ENCODE peak calls at places on chromosomes 4 and X, in eight cellular contexts. One of them, this sample, is unnamed.

GRCh38 chr4:128600410-128600809 is 209.1 kb upstream of the JADE1 start:
- DNase-seq in lung: no peak
- DNase-seq in thyroid gland: peak; percentile 54
- DNase-seq in heart left ventricle: no peak
- DNase-seq in transverse colon: no peak
- DNase-seq in RWPE1: no peak
- DNase-seq in WERI-Rb-1: no peak
- DNase-seq in stomach: peak; percentile 37
- DNase-seq in this sample: no peak

GRCh38 chrX:153370293-153371055 is 30.7 kb downstream of the PNMA6E start:
- DNase-seq in lung: no peak
- DNase-seq in thyroid gland: no peak
- DNase-seq in heart left ventricle: no peak
- DNase-seq in transverse colon: no peak
- DNase-seq in RWPE1: no peak
- DNase-seq in WERI-Rb-1: no peak
- DNase-seq in stomach: no peak
- DNase-seq in this sample: no peak

GRCh38 chr4:188158336-188158735 is 19.1 kb downstream of the TRIML1 start:
- DNase-seq in lung: no peak
- DNase-seq in thyroid gland: no peak
- DNase-seq in heart left ventricle: no peak
- DNase-seq in transverse colon: no peak
- DNase-seq in RWPE1: no peak
- DNase-seq in WERI-Rb-1: no peak
- DNase-seq in stomach: no peak
- DNase-seq in this sample: no peak

GRCh38 chr4:35506161-35506560 is 738.2 kb downstream of the ARAP2 start:
- DNase-seq in lung: no peak
- DNase-seq in thyroid gland: no peak
- DNase-seq in heart left ventricle: no peak
- DNase-seq in transverse colon: no peak
- DNase-seq in RWPE1: no peak
- DNase-seq in WERI-Rb-1: no peak
- DNase-seq in stomach: no peak
- DNase-seq in this sample: no peak

GRCh38 chr4:100362363-100362762 is 155.5 kb downstream of the EMCN start:
- DNase-seq in lung: no peak
- DNase-seq in thyroid gland: no peak
- DNase-seq in heart left ventricle: no peak
- DNase-seq in transverse colon: no peak
- DNase-seq in RWPE1: no peak
- DNase-seq in WERI-Rb-1: no peak
- DNase-seq in stomach: no peak
- DNase-seq in this sample: no peak

GRCh38 chr4:40283968-40284367 is 51.2 kb upstream of the CHRNA9 start:
- DNase-seq in lung: no peak
- DNase-seq in thyroid gland: no peak
- DNase-seq in heart left ventricle: no peak
- DNase-seq in transverse colon: no peak
- DNase-seq in RWPE1: peak; percentile 45
- DNase-seq in WERI-Rb-1: no peak
- DNase-seq in stomach: no peak
- DNase-seq in this sample: no peak

GRCh38 chr4:87521757-87522374 is 7.3 kb downstream of the SPARCL1 start:
- DNase-seq in lung: no peak
- DNase-seq in thyroid gland: no peak
- DNase-seq in heart left ventricle: no peak
- DNase-seq in transverse colon: no peak
- DNase-seq in RWPE1: peak; percentile 25
- DNase-seq in WERI-Rb-1: no peak
- DNase-seq in stomach: no peak
- DNase-seq in this sample: no peak

GRCh38 chr4:155248002-155248896 is 39.8 kb downstream of the NPY2R start:
- DNase-seq in lung: no peak
- DNase-seq in thyroid gland: no peak
- DNase-seq in heart left ventricle: no peak
- DNase-seq in transverse colon: no peak
- DNase-seq in RWPE1: no peak
- DNase-seq in WERI-Rb-1: no peak
- DNase-seq in stomach: no peak
- DNase-seq in this sample: no peak

GRCh38 chrX:103329991-103330390 is at the start of gene TCEAL7:
- DNase-seq in lung: no peak
- DNase-seq in thyroid gland: no peak
- DNase-seq in heart left ventricle: peak; percentile 32
- DNase-seq in transverse colon: no peak
- DNase-seq in RWPE1: no peak
- DNase-seq in WERI-Rb-1: peak; percentile 38
- DNase-seq in stomach: no peak
- DNase-seq in this sample: no peak

GRCh38 chrX:63488546-63489373 is 137.6 kb upstream of the SPIN4 start:
- DNase-seq in lung: no peak
- DNase-seq in thyroid gland: no peak
- DNase-seq in heart left ventricle: no peak
- DNase-seq in transverse colon: no peak
- DNase-seq in RWPE1: no peak
- DNase-seq in WERI-Rb-1: no peak
- DNase-seq in stomach: no peak
- DNase-seq in this sample: no peak

GRCh38 chrX:2346158-2346557 is 154.6 kb downstream of the DHRSX start:
- DNase-seq in lung: no peak
- DNase-seq in thyroid gland: no peak
- DNase-seq in heart left ventricle: no peak
- DNase-seq in transverse colon: no peak
- DNase-seq in RWPE1: no peak
- DNase-seq in WERI-Rb-1: no peak
- DNase-seq in stomach: no peak
- DNase-seq in this sample: no peak

GRCh38 chr4:186717556-186717955 is 6.1 kb downstream of the FAT1 start:
- DNase-seq in lung: no peak
- DNase-seq in thyroid gland: no peak
- DNase-seq in heart left ventricle: no peak
- DNase-seq in transverse colon: no peak
- DNase-seq in RWPE1: peak; percentile 76
- DNase-seq in WERI-Rb-1: no peak
- DNase-seq in stomach: no peak
- DNase-seq in this sample: no peak

DNA sequence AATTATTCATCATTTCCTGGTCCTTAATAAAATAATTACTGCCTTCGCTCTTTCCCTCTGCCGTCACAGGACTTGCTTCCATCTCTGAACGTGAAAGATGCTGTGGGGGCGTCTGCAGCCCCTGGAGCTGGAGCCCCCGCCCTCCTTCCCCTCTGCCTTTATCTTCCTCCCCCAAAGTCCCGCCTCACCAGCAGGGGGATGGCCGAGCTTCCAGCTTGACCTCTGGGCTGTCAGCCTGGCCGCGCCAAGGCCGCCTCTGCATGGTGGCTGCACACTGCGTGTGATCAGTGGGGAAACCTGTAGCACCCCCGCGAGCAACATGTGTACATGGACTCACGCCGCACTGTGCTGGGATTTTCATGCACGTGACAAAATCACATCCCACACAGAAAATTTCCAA is 26.4 kb upstream of the PSAPL1 start:
- DNase-seq in lung: no peak
- DNase-seq in thyroid gland: no peak
- DNase-seq in heart left ventricle: no peak
- DNase-seq in transverse colon: no peak
- DNase-seq in RWPE1: no peak
- DNase-seq in WERI-Rb-1: no peak
- DNase-seq in stomach: no peak
- DNase-seq in this sample: no peak
- TF ChIP-seq CTCF in lung: no peak
- TF ChIP-seq CTCF in thyroid gland: no peak
- TF ChIP-seq CTCF in heart left ventricle: no peak
- TF ChIP-seq CTCF in transverse colon: no peak
- TF ChIP-seq CTCF in RWPE1: no peak
- TF ChIP-seq CTCF in WERI-Rb-1: peak; percentile 7
- TF ChIP-seq CTCF in stomach: no peak
- TF ChIP-seq CTCF in this sample: no peak

GRCh38 chrX:108138814-108139213 is 47.2 kb downstream of the ATG4A start:
- DNase-seq in lung: no peak
- DNase-seq in thyroid gland: no peak
- DNase-seq in heart left ventricle: no peak
- DNase-seq in transverse colon: no peak
- DNase-seq in RWPE1: no peak
- DNase-seq in WERI-Rb-1: no peak
- DNase-seq in stomach: no peak
- DNase-seq in this sample: no peak

GRCh38 chrX:108134724-108135123 is 43.1 kb downstream of the ATG4A start:
- DNase-seq in lung: no peak
- DNase-seq in thyroid gland: no peak
- DNase-seq in heart left ventricle: no peak
- DNase-seq in transverse colon: no peak
- DNase-seq in RWPE1: no peak
- DNase-seq in WERI-Rb-1: no peak
- DNase-seq in stomach: no peak
- DNase-seq in this sample: no peak

DNA sequence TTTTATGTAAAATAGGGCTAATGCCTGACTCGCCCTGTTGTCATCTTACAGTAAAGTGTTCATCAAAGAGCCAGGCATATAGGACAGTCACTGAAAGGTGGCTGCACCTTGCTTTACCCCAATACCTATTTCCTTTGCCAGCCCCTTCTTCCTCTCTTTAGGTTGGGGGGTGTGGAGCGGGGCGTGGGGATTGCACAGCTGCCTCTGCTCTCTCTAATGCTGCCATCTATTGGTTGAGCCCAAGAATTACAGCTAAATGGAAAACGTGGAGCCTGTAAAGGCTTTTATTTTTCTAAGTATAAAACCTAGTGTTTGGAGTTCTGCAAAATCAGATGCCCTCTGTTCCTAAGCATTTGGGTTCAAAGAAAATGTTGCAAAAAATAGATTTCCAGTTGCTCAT is 47.7 kb downstream of the ATG4A start:
- DNase-seq in lung: no peak
- DNase-seq in thyroid gland: no peak
- DNase-seq in heart left ventricle: no peak
- DNase-seq in transverse colon: no peak
- DNase-seq in RWPE1: no peak
- DNase-seq in WERI-Rb-1: no peak
- DNase-seq in stomach: no peak
- DNase-seq in this sample: no peak
- TF ChIP-seq CTCF in lung: no peak
- TF ChIP-seq CTCF in thyroid gland: no peak
- TF ChIP-seq CTCF in heart left ventricle: peak; percentile 37
- TF ChIP-seq CTCF in transverse colon: no peak
- TF ChIP-seq CTCF in RWPE1: peak; percentile 29
- TF ChIP-seq CTCF in WERI-Rb-1: peak; percentile 53
- TF ChIP-seq CTCF in stomach: peak; percentile 19
- TF ChIP-seq CTCF in this sample: no peak

GRCh38 chr4:26135331-26135730 is 185.5 kb upstream of the RBPJ start:
- DNase-seq in lung: no peak
- DNase-seq in thyroid gland: no peak
- DNase-seq in heart left ventricle: no peak
- DNase-seq in transverse colon: no peak
- DNase-seq in RWPE1: no peak
- DNase-seq in WERI-Rb-1: no peak
- DNase-seq in stomach: no peak
- DNase-seq in this sample: no peak
- TF ChIP-seq CTCF in lung: no peak
- TF ChIP-seq CTCF in thyroid gland: no peak
- TF ChIP-seq CTCF in heart left ventricle: no peak
- TF ChIP-seq CTCF in transverse colon: no peak
- TF ChIP-seq CTCF in RWPE1: no peak
- TF ChIP-seq CTCF in WERI-Rb-1: no peak
- TF ChIP-seq CTCF in stomach: no peak
- TF ChIP-seq CTCF in this sample: no peak

DNA sequence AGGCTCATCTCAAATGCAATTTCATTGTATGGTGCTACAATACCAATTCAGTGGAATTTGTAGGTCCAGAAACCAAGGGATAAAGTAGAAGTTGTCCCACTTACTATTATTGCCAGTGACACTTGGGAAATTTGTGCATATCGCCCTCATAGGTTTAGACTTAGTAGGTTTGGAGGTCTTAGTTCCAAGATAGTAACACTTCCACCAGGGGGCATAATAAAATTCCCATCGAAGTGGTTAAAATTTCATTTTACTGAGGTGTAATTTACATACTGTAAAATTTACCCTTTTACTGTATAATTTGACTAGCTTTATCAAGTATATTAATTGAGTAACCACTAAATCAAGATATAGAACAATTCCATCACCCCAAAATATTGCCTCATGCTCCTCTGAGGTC is 174.6 kb downstream of the INPP4B start:
- DNase-seq in lung: no peak
- DNase-seq in thyroid gland: no peak
- DNase-seq in heart left ventricle: no peak
- DNase-seq in transverse colon: no peak
- DNase-seq in RWPE1: no peak
- DNase-seq in WERI-Rb-1: no peak
- DNase-seq in stomach: no peak
- DNase-seq in this sample: no peak
- TF ChIP-seq CTCF in lung: no peak
- TF ChIP-seq CTCF in thyroid gland: no peak
- TF ChIP-seq CTCF in heart left ventricle: no peak
- TF ChIP-seq CTCF in transverse colon: no peak
- TF ChIP-seq CTCF in RWPE1: no peak
- TF ChIP-seq CTCF in WERI-Rb-1: no peak
- TF ChIP-seq CTCF in stomach: no peak
- TF ChIP-seq CTCF in this sample: no peak

DNA sequence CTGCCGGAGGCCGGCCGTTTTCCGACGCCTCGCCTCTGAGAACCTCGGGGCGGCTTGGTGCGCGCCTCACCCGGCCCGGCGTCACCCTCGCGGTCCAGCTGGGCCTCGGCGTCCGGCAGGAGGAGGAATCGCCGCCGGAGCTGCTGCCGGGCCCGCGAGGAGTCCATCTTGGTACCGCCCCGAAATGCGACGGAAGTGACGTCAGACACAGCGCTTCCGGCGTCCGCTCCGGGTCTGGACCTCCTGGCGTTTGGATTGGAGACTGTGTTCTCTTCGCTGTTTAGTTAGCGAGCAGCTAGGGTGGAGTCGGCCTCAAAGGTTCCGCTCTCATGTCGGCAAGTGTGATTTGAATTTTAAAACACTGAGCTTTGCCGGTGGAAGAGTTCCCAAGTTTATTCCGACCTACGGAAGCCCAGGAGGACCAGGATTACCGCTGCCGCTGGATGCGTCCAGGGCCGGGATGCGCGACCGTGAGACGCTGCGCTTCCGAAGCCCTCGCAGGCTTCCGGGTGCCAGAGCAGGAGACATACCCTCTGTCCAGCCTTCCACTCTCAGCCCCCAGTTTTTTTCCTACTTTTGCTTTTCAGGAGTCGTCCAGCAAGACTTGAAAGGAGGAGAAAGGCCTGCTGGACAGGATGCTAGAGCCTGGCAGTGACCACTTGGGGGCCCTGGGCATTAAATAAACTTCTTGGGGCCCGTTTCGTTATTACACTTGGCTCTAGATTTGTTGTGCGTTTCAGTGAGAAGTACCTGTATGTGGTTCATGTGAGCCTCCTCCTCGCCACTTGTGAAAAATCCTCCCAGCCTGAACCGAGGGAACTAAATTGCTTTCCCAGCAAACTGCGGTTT is at the start of gene TMEM128:
- DNase-seq in lung: peak; percentile 94
- DNase-seq in thyroid gland: peak; percentile 91
- DNase-seq in heart left ventricle: peak; percentile 94
- DNase-seq in transverse colon: peak; percentile 94
- DNase-seq in RWPE1: peak; percentile 82
- DNase-seq in WERI-Rb-1: peak; percentile 94
- DNase-seq in stomach: peak; percentile 94
- DNase-seq in this sample: peak; percentile 88
- TF ChIP-seq CTCF in lung: no peak
- TF ChIP-seq CTCF in thyroid gland: peak; percentile 49
- TF ChIP-seq CTCF in heart left ventricle: no peak
- TF ChIP-seq CTCF in transverse colon: peak; percentile 44
- TF ChIP-seq CTCF in RWPE1: peak; percentile 26
- TF ChIP-seq CTCF in WERI-Rb-1: no peak
- TF ChIP-seq CTCF in stomach: no peak
- TF ChIP-seq CTCF in this sample: no peak